ENCODE peak calls at places on chromosomes 3 and 15, in six cellular contexts. One of them, this sample, is unnamed.
A peak's percentile ranks its signal among the peaks of the same experiment; 100 is the strongest.

GRCh38 chr15:52422001-52422400 is 106.7 kb downstream of the MYO5A start:
- DNase-seq in G401: no peak
- DNase-seq in GM04503: no peak
- DNase-seq in NCI-H1092: no peak
- DNase-seq in astrocyte of the spinal cord: no peak
- DNase-seq in PC-9: no peak
- DNase-seq in this sample: no peak

GRCh38 chr3:146125946-146126345 is 35.0 kb downstream of the PLOD2 start:
- DNase-seq in G401: no peak
- DNase-seq in GM04503: peak; percentile 69
- DNase-seq in NCI-H1092: no peak
- DNase-seq in astrocyte of the spinal cord: peak; percentile 94
- DNase-seq in PC-9: peak; percentile 48
- DNase-seq in this sample: peak; percentile 72

GRCh38 chr3:196989721-196990262 is 21.2 kb upstream of the PIGZ start:
- DNase-seq in G401: no peak
- DNase-seq in GM04503: no peak
- DNase-seq in NCI-H1092: peak; percentile 52
- DNase-seq in astrocyte of the spinal cord: no peak
- DNase-seq in PC-9: no peak
- DNase-seq in this sample: no peak

GRCh38 chr3:63559884-63560283 is 92.6 kb upstream of the SNTN start:
- DNase-seq in G401: no peak
- DNase-seq in GM04503: no peak
- DNase-seq in NCI-H1092: no peak
- DNase-seq in astrocyte of the spinal cord: no peak
- DNase-seq in PC-9: no peak
- DNase-seq in this sample: no peak

GRCh38 chr15:89429023-89429422 is 67.4 kb downstream of the RHCG start:
- DNase-seq in G401: no peak
- DNase-seq in GM04503: no peak
- DNase-seq in NCI-H1092: no peak
- DNase-seq in astrocyte of the spinal cord: no peak
- DNase-seq in PC-9: peak; percentile 62
- DNase-seq in this sample: no peak

GRCh38 chr15:27704939-27705514 is 394.1 kb downstream of the OCA2 start:
- DNase-seq in G401: peak; percentile 82
- DNase-seq in GM04503: no peak
- DNase-seq in NCI-H1092: no peak
- DNase-seq in astrocyte of the spinal cord: no peak
- DNase-seq in PC-9: no peak
- DNase-seq in this sample: no peak

GRCh38 chr3:113560845-113561623 is 28.7 kb downstream of the SIDT1 start:
- DNase-seq in G401: no peak
- DNase-seq in GM04503: no peak
- DNase-seq in NCI-H1092: no peak
- DNase-seq in astrocyte of the spinal cord: no peak
- DNase-seq in PC-9: no peak
- DNase-seq in this sample: no peak

GRCh38 chr3:165446555-165446954 is 250.4 kb upstream of the SLITRK3 start:
- DNase-seq in G401: no peak
- DNase-seq in GM04503: no peak
- DNase-seq in NCI-H1092: no peak
- DNase-seq in astrocyte of the spinal cord: no peak
- DNase-seq in PC-9: no peak
- DNase-seq in this sample: no peak

GRCh38 chr3:11581237-11582122 is 62.2 kb downstream of the VGLL4 start:
- DNase-seq in G401: peak; percentile 70
- DNase-seq in GM04503: no peak
- DNase-seq in NCI-H1092: no peak
- DNase-seq in astrocyte of the spinal cord: no peak
- DNase-seq in PC-9: no peak
- DNase-seq in this sample: no peak

GRCh38 chr15:92930776-92931175 is 30.7 kb downstream of the CHD2 start:
- DNase-seq in G401: no peak
- DNase-seq in GM04503: peak; percentile 76
- DNase-seq in NCI-H1092: no peak
- DNase-seq in astrocyte of the spinal cord: peak; percentile 86
- DNase-seq in PC-9: peak; percentile 65
- DNase-seq in this sample: peak; percentile 80

GRCh38 chr3:48989126-48989795 is 780 bp upstream of the P4HTM start:
- DNase-seq in G401: no peak
- DNase-seq in GM04503: no peak
- DNase-seq in NCI-H1092: no peak
- DNase-seq in astrocyte of the spinal cord: no peak
- DNase-seq in PC-9: no peak
- DNase-seq in this sample: no peak

GRCh38 chr3:108475220-108475782 is 35.1 kb downstream of the MYH15 start:
- DNase-seq in G401: no peak
- DNase-seq in GM04503: no peak
- DNase-seq in NCI-H1092: no peak
- DNase-seq in astrocyte of the spinal cord: no peak
- DNase-seq in PC-9: no peak
- DNase-seq in this sample: no peak

GRCh38 chr3:22691407-22691806 is 511.7 kb upstream of the UBE2E2 start:
- DNase-seq in G401: no peak
- DNase-seq in GM04503: no peak
- DNase-seq in NCI-H1092: no peak
- DNase-seq in astrocyte of the spinal cord: no peak
- DNase-seq in PC-9: no peak
- DNase-seq in this sample: no peak

GRCh38 chr3:87287025-87287424 is 10.6 kb upstream of the POU1F1 start:
- DNase-seq in G401: no peak
- DNase-seq in GM04503: peak; percentile 8
- DNase-seq in NCI-H1092: no peak
- DNase-seq in astrocyte of the spinal cord: peak; percentile 61
- DNase-seq in PC-9: no peak
- DNase-seq in this sample: peak; percentile 4

GRCh38 chr3:42670051-42670576 is 15.2 kb upstream of the KLHL40 start:
- DNase-seq in G401: no peak
- DNase-seq in GM04503: no peak
- DNase-seq in NCI-H1092: no peak
- DNase-seq in astrocyte of the spinal cord: no peak
- DNase-seq in PC-9: no peak
- DNase-seq in this sample: no peak

GRCh38 chr15:41115088-41115651 is 910 bp downstream of the INO80 start:
- DNase-seq in G401: peak; percentile 20
- DNase-seq in GM04503: no peak
- DNase-seq in NCI-H1092: no peak
- DNase-seq in astrocyte of the spinal cord: peak; percentile 64
- DNase-seq in PC-9: no peak
- DNase-seq in this sample: peak; percentile 5

GRCh38 chr15:101615986-101616848 is 36.0 kb downstream of the TM2D3 start:
- DNase-seq in G401: no peak
- DNase-seq in GM04503: peak; percentile 32
- DNase-seq in NCI-H1092: no peak
- DNase-seq in astrocyte of the spinal cord: peak; percentile 68
- DNase-seq in PC-9: peak; percentile 53
- DNase-seq in this sample: peak; percentile 54

GRCh38 chr15:59346951-59347350 is 25.7 kb downstream of the MYO1E start:
- DNase-seq in G401: no peak
- DNase-seq in GM04503: no peak
- DNase-seq in NCI-H1092: no peak
- DNase-seq in astrocyte of the spinal cord: no peak
- DNase-seq in PC-9: no peak
- DNase-seq in this sample: no peak

GRCh38 chr3:69739204-69740102 is at the start of gene MITF:
- DNase-seq in G401: peak; percentile 91
- DNase-seq in GM04503: peak; percentile 42
- DNase-seq in NCI-H1092: no peak
- DNase-seq in astrocyte of the spinal cord: peak; percentile 92
- DNase-seq in PC-9: peak; percentile 75
- DNase-seq in this sample: peak; percentile 76

This sample was measured in GM04504.